ENCODE peak calls at places on chromosomes 12 and 14, in four cellular contexts. G, W, Y and S are unnamed samples.

GRCh38 chr14:28356819-28357218 is 409.8 kb upstream of the FOXG1 start:
- DNase-seq in G (no peak), W (no peak), Y (no peak), S (no peak)

GRCh38 chr14:81341405-81342180 is 58.5 kb downstream of the STON2 start:
- DNase-seq in Y (no peak), G (peak), W (no peak), S (no peak)

GRCh38 chr12:95859344-95859816 is 628 bp downstream of the SNRPF start:
- DNase-seq in W (no peak), G (no peak), Y (no peak), S (no peak)

GRCh38 chr12:80702889-80703605 is 4.4 kb upstream of the MYF6 start:
- DNase-seq in G (no peak), Y (peak), W (no peak), S (no peak)

GRCh38 chr14:81516941-81517797 is 16.5 kb downstream of the SEL1L start:
- DNase-seq in W (no peak), Y (no peak), G (no peak), S (no peak)

GRCh38 chr12:52167578-52167977 is 24.2 kb downstream of the KRT80 start:
- DNase-seq in W (no peak), Y (no peak), G (no peak), S (no peak)

GRCh38 chr14:64704743-64705405 is 650 bp downstream of the PLEKHG3 start:
- DNase-seq in W (peak), G (no peak), Y (no peak), S (no peak)

GRCh38 chr14:106843951-106844483 is 1317.6 kb downstream of the TMEM121 start:
- DNase-seq in G (no peak), W (peak), Y (no peak), S (no peak)

GRCh38 chr14:96249016-96249415 is 7.0 kb upstream of the BDKRB1 start:
- DNase-seq in Y (no peak), G (no peak), W (no peak), S (peak)

GRCh38 chr12:47403681-47404080 is 302.1 kb downstream of the RPAP3 start:
- DNase-seq in G (no peak), W (no peak), Y (no peak), S (no peak)

GRCh38 chr12:130715150-130715995 is 726 bp downstream of the RIMBP2 start:
- DNase-seq in Y (no peak), G (peak), W (no peak), S (no peak)

GRCh38 chr14:95463173-95463901 is 53.1 kb downstream of the SYNE3 start:
- DNase-seq in W (peak), G (peak), Y (no peak), S (no peak)

GRCh38 chr12:10354502-10354901 is 35.3 kb downstream of the KLRK1 start:
- DNase-seq in W (no peak), Y (no peak), G (no peak), S (no peak)

GRCh38 chr12:44968960-44969359 is 81.9 kb downstream of the DBX2 start:
- DNase-seq in W (no peak), Y (no peak), G (no peak), S (no peak)

GRCh38 chr12:113727651-113728061 is 238.5 kb downstream of the RBM19 start:
- DNase-seq in G (no peak), Y (no peak), W (no peak), S (no peak)

GRCh38 chr14:103541944-103542544 is 13.0 kb downstream of the TRMT61A start:
- DNase-seq in Y (no peak), W (no peak), G (no peak), S (no peak)

GRCh38 chr12:120262852-120263724 is 2.4 kb downstream of the PXN start:
- DNase-seq in W (no peak), G (no peak), Y (no peak), S (no peak)

GRCh38 chr14:61620130-61620946 is 75.0 kb upstream of the HIF1A start:
- DNase-seq in Y (no peak), G (no peak), W (peak), S (no peak)

GRCh38 chr14:104965561-104966231 is 12.5 kb downstream of the AHNAK2 start:
- DNase-seq in W (no peak), G (no peak), Y (no peak), S (no peak)

GRCh38 chr12:14416658-14417057 is 51.2 kb downstream of the ATF7IP start:
- DNase-seq in G (no peak), W (no peak), Y (no peak), S (no peak)

GRCh38 chr12:130347588-130347987 is 9.9 kb downstream of the PIWIL1 start:
- DNase-seq in G (no peak), W (no peak), Y (no peak), S (peak)

GRCh38 chr12:116123511-116124258 is 153.8 kb downstream of the MED13L start:
- DNase-seq in W (peak), G (peak), Y (peak), S (no peak)

GRCh38 chr12:107079172-107080011 is 14.0 kb downstream of the CRY1 start:
- DNase-seq in W (no peak), G (peak), Y (no peak), S (no peak)

GRCh38 chr12:63948211-63948610 is 103.7 kb downstream of the SRGAP1 start:
- DNase-seq in G (no peak), Y (no peak), W (no peak), S (no peak)

GRCh38 chr14:34722723-34723545 is 8.5 kb upstream of the CFL2 start:
- DNase-seq in Y (peak), W (peak), G (no peak), S (no peak)

GRCh38 chr14:103905861-103906456 is 22.3 kb upstream of the TDRD9 start:
- DNase-seq in W (peak), Y (no peak), G (no peak), S (no peak)

GRCh38 chr14:106831322-106831720 is 1304.9 kb downstream of the TMEM121 start:
- DNase-seq in G (no peak), Y (no peak), W (peak), S (no peak)

GRCh38 chr14:51849095-51849494 is 11.3 kb upstream of the GNG2 start:
- DNase-seq in Y (no peak), G (no peak), W (peak), S (no peak)

GRCh38 chr12:105369014-105369413 is 38.5 kb downstream of the C12orf75 start:
- DNase-seq in G (no peak), Y (no peak), W (no peak), S (no peak)

GRCh38 chr12:3202734-3203446 is 125.7 kb downstream of the TSPAN9 start:
- DNase-seq in Y (no peak), W (peak), G (no peak), S (peak)